ENCODE peak calls at places on chromosome 9, in six cellular contexts. K is ovary; N is gastrocnemius medialis; R is CD8-positive, alpha-beta T cell; V is brain microvascular endothelial cell; C is transverse colon. J is an unnamed sample. For H3K36me3, the result is how much of the 10 kb centered on the place peaks cover.

GRCh38 chr9:76463211-76463610 is 4.2 kb downstream of the GCNT1 start:
- DNase-seq in C (no peak), N (no peak), V (no peak), R (no peak), K (no peak), J (peak)

GRCh38 chr9:116629700-116630099 is 57.4 kb upstream of the TRIM32 start:
- DNase-seq in C (no peak), R (no peak), K (no peak), V (no peak), N (no peak), J (no peak)

GRCh38 chr9:93187047-93187446 is 3.1 kb downstream of the WNK2 start:
- DNase-seq in V (no peak), R (no peak), C (no peak), K (no peak), N (no peak), J (no peak)

GRCh38 chr9:116383133-116383532 is 229.5 kb downstream of the PAPPA start:
- DNase-seq in K (no peak), N (no peak), V (no peak), R (no peak), C (no peak), J (no peak)

GRCh38 chr9:31790720-31791119 is 593.7 kb upstream of the ACO1 start:
- DNase-seq in C (no peak), K (no peak), V (no peak), N (no peak), R (no peak), J (no peak)

GRCh38 chr9:127397722-127398647 is 1.0 kb downstream of the SLC2A8 start:
- DNase-seq in N (peak), C (peak), K (peak), R (peak), V (peak), J (peak)

GRCh38 chr9:68749579-68750159 is 44.6 kb downstream of the PIP5K1B start:
- DNase-seq in N (no peak), K (no peak), C (no peak), R (no peak), V (no peak), J (no peak)

GRCh38 chr9:94554439-94555331 is at the start of gene PCAT7:
- DNase-seq in R (no peak), C (peak), V (peak), N (no peak), K (no peak), J (peak)

GRCh38 chr9:73081979-73082657 is 69.5 kb upstream of the ANXA1 start:
- DNase-seq in K (no peak), V (peak), C (no peak), N (no peak), R (no peak), J (peak)

GRCh38 chr9:4313144-4313543 is 13.3 kb upstream of the GLIS3 start:
- DNase-seq in V (no peak), C (no peak), N (no peak), R (no peak), K (no peak), J (no peak)

GRCh38 chr9:123338710-123339665 is 17.0 kb upstream of the CRB2 start:
- DNase-seq in C (peak), N (no peak), V (peak), K (no peak), R (peak), J (peak)

GRCh38 chr9:12723409-12724028 is 30.3 kb downstream of the TYRP1 start:
- DNase-seq in V (no peak), N (no peak), R (no peak), K (no peak), C (no peak), J (no peak)

GRCh38 chr9:5886114-5886939 is 4.4 kb upstream of the MLANA start:
- DNase-seq in N (peak), R (peak), K (peak), C (peak), V (peak), J (peak)

GRCh38 chr9:134358026-134358967 is 32.0 kb downstream of the RXRA start:
- DNase-seq in C (no peak), K (peak), N (no peak), R (no peak), V (no peak), J (no peak)

GRCh38 chr9:111926421-111926875 is 29.8 kb downstream of the UGCG start:
- DNase-seq in C (peak), K (no peak), V (peak), R (peak), N (no peak), J (peak)

GRCh38 chr9:26670052-26670640 is 222.5 kb downstream of the CAAP1 start:
- DNase-seq in K (no peak), C (no peak), N (no peak), V (no peak), R (no peak), J (no peak)

GRCh38 chr9:129823163-129823933 is 588 bp downstream of the TOR1A start:
- DNase-seq in R (peak), K (no peak), N (no peak), V (no peak), C (no peak), J (peak)

GRCh38 chr9:81314525-81314924 is 374.8 kb downstream of the TLE1 start:
- DNase-seq in V (no peak), C (no peak), R (no peak), K (no peak), N (no peak), J (no peak)

GRCh38 chr9:71663216-71663615 is 105.1 kb downstream of the CEMIP2 start:
- DNase-seq in K (no peak), V (no peak), R (no peak), N (no peak), C (no peak), J (no peak)

GRCh38 chr9:14326264-14326826 is 12.4 kb upstream of the NFIB start:
- DNase-seq in N (peak), C (no peak), V (peak), R (no peak), K (no peak), J (no peak)

GRCh38 chr9:5113994-5114748 is 71.3 kb downstream of the INSL6 start:
- DNase-seq in C (no peak), V (no peak), R (no peak), K (no peak), N (no peak), J (peak)

GRCh38 chr9:88988796-88989641 is 2.2 kb upstream of the S1PR3 start:
- DNase-seq in R (no peak), K (no peak), V (no peak), C (no peak), N (no peak), J (no peak)

GRCh38 chr9:129400001-129400970 is 220.6 kb downstream of the C9orf50 start:
- DNase-seq in N (no peak), V (no peak), C (no peak), K (no peak), R (no peak), J (no peak)

GRCh38 chr9:23342296-23342695 is 483.7 kb downstream of the ELAVL2 start:
- DNase-seq in R (no peak), C (no peak), V (no peak), K (no peak), N (no peak), J (no peak)

GRCh38 chr9:105656131-105656921 is 5.9 kb upstream of the TAL2 start:
- DNase-seq in V (no peak), K (peak), R (peak), C (peak), N (peak), J (peak)
- TF ChIP-seq CTCF in V (no peak), K (no peak), R (no peak), C (no peak), N (peak), J (peak)

GRCh38 chr9:131575946-131576853 is 30.9 kb downstream of the PRRT1B start:
- DNase-seq in C (no peak), K (no peak), N (no peak), R (no peak), V (no peak), J (no peak)

GRCh38 chr9:131579789-131580211 is 34.5 kb downstream of the PRRT1B start:
- DNase-seq in N (no peak), R (no peak), V (no peak), C (no peak), K (no peak), J (no peak)

GRCh38 chr9:131577005-131578000 is 32.0 kb downstream of the PRRT1B start:
- DNase-seq in V (no peak), K (no peak), R (no peak), C (no peak), N (no peak), J (no peak)

GRCh38 chr9:131578778-131579504 is 33.6 kb downstream of the PRRT1B start:
- DNase-seq in K (peak), N (no peak), V (no peak), C (peak), R (peak), J (peak)

DNA sequence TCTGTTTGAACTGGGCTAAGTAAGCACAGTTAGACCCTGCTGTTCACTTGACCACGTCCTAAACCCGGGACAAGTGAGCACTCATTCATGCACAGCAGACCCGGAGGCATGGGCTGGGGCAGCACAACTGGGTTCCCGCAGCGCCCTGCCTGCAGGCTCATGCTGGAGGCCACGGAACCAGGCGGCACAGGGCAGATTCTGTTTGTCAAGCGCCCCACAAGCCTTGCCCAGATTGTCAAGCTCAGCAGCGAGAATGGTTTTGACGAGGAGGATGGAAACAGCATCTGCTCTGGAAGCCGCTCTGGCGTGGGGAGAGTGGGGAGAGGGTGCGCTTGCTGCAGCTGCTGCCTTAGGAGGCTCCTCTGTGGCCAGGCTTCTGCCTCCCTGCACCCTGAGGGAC is 32.7 kb downstream of the PRRT1B start:
- DNase-seq in R (no peak), N (no peak), C (no peak), V (no peak), K (no peak), J (no peak)
- H3K36me3 ChIP-seq in R (under half), N (half or more), C (under half), V (under half), K (under half), J (half or more)

GRCh38 chr9:119907056-119907455 is 537.8 kb upstream of the BRINP1 start:
- DNase-seq in C (no peak), N (no peak), V (no peak), K (no peak), R (no peak), J (no peak)

GRCh38 chr9:119902611-119903010 is 533.4 kb upstream of the BRINP1 start:
- DNase-seq in K (no peak), R (no peak), N (no peak), C (no peak), V (no peak), J (no peak)

DNA sequence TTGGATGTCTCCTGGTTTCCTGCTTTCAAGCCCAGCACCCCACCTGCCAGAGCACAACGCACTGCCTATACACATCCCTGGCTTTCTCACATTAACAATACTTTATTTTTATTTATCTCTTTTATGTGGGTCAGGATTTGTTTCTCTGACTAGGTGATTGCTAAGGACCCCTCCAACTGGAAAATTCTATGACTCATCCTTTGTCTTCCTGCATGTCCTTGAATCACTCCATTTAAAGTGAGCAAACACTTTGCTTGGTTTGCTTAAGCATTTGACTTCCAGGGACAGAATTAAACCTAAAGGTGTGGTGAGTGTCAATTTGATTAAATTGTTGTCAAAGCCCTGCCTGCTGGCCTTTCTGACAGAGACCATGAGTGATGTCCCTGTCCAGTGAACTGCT is 536.5 kb upstream of the BRINP1 start:
- DNase-seq in N (no peak), C (no peak), K (no peak), R (no peak), V (no peak), J (no peak)
- TF ChIP-seq CTCF in N (no peak), C (no peak), K (no peak), R (no peak), V (no peak), J (no peak)

GRCh38 chr9:136218271-136218670 is 13.3 kb upstream of the LHX3 start:
- DNase-seq in N (no peak), V (no peak), R (no peak), C (no peak), K (no peak), J (no peak)
- H3K36me3 ChIP-seq in N (half or more), V (under half), R (under half), C (under half), K (under half), J (under half)

GRCh38 chr9:137211532-137211931 is 6.0 kb downstream of the NDOR1 start:
- DNase-seq in N (no peak), V (no peak), K (no peak), C (no peak), R (no peak), J (no peak)

GRCh38 chr9:137212520-137212919 is 7.0 kb downstream of the NDOR1 start:
- DNase-seq in R (no peak), V (no peak), C (no peak), N (no peak), K (no peak), J (no peak)

GRCh38 chr9:137214620-137215019 is 7.4 kb downstream of the RNF208 start:
- DNase-seq in C (no peak), R (no peak), V (no peak), K (no peak), N (no peak), J (no peak)

GRCh38 chr9:137215196-137215986 is 6.6 kb downstream of the RNF208 start:
- DNase-seq in N (no peak), K (no peak), C (no peak), R (no peak), V (no peak), J (no peak)

DNA sequence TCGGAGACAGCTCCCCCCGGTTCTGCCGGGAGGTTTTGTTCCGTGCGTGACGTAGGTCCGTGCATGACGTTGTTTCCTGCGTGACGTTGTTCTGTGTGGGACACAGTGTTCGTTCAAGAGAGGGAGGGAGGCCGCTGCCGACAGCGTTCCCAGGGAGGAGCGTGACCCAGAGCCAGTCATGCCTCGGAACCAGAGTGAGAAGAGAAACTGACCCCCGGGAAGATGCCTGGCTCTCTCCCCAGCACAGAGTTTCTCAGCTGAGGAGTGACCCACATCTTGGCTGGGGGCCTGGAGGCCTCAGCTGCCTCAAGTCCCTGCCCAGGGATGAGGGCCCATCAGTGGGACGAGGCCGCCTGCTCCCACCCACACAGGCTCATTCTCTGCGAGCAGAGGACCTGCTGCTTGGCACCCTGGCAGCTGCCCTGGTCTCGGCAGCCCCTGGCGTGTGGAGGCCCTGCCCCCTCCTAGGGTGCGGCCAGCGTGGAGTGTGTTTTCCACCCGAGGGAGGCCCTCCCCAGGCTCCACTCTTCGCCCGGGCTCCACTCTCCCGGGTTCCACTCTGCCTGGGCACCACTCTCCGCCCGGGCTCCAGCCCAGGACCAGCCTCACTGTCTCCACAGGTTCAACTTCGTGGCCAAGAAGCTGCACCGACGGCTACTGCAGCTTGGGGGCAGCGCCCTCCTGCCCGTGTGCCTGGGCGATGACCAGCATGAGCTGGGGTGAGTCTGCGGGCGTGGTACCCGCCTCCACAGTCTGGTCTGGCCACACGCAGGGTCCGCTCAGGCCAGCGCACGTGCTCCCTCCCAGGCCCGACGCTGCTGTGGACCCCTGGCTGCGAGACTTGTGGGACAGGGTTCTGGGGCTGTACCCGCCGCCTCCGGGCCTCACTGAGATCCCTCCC is 7.9 kb downstream of the NDOR1 start:
- DNase-seq in N (no peak), R (no peak), V (no peak), K (no peak), C (no peak), J (no peak)
- TF ChIP-seq CTCF in N (no peak), R (no peak), V (peak), K (no peak), C (no peak), J (peak)

GRCh38 chr9:99226054-99226453 is 4.0 kb downstream of the SEC61B start:
- DNase-seq in V (no peak), K (no peak), C (no peak), R (no peak), N (no peak), J (no peak)

GRCh38 chr9:99221623-99222415 is at the start of the genes ALG2 and SEC61B:
- DNase-seq in C (peak), N (peak), K (peak), V (peak), R (peak), J (peak)

GRCh38 chr9:99224445-99224844 is 2.4 kb downstream of the SEC61B start:
- DNase-seq in R (no peak), K (no peak), C (no peak), N (no peak), V (no peak), J (no peak)

GRCh38 chr9:99222416-99223280 is 566 bp downstream of the SEC61B start:
- DNase-seq in R (no peak), K (no peak), N (no peak), V (peak), C (no peak), J (no peak)

GRCh38 chr9:99221266-99221622 is 498 bp downstream of the ALG2 start:
- DNase-seq in N (no peak), C (no peak), R (no peak), V (no peak), K (no peak), J (no peak)
- H3K36me3 ChIP-seq in N (under half), C (under half), R (under half), V (under half), K (under half), J (under half)

GRCh38 chr9:96453625-96454024 is 3.7 kb downstream of the HABP4 start:
- DNase-seq in R (no peak), K (no peak), V (peak), C (no peak), N (no peak), J (no peak)
- TF ChIP-seq CTCF in R (no peak), K (no peak), V (peak), C (peak), N (peak), J (peak)

DNA sequence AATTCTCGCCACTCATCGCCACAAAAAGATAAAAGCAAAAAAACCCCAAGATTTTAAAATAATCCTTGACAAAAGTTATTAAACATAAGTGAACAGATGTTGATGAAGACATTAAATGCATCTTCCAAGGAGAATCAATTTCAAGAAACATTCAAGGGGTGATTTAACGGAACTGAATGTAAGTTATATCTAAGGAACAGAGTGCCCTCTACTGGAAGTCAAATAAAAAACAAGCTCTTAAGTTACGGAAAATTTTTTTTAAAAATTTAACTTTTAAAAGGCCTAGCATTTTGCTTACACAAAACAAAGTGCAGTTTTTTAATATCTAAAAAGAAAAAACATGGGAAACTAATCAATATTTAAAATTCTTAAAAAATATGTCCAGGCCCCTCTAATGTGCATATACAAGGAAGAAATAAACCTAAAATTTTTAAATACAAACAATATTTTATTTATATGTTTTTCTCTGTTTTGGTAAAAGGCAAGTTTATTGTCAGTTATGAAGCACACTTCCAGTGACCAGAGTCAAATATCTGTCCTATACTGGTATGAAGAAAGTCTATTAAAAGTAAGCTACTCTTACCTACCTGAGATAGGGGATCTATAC is 28.0 kb downstream of the TEX10 start:
- DNase-seq in R (no peak), K (no peak), V (no peak), N (no peak), C (no peak), J (no peak)
- H3K36me3 ChIP-seq in R (under half), K (under half), V (under half), N (under half), C (under half), J (under half)

GRCh38 chr9:17018540-17019196 is 116.2 kb upstream of the CNTLN start:
- DNase-seq in C (no peak), N (no peak), V (no peak), R (no peak), K (no peak), J (no peak)

GRCh38 chr9:17019398-17019797 is 115.4 kb upstream of the CNTLN start:
- DNase-seq in C (no peak), K (no peak), R (no peak), V (no peak), N (no peak), J (no peak)

GRCh38 chr9:17024129-17024528 is 110.7 kb upstream of the CNTLN start:
- DNase-seq in V (no peak), K (no peak), N (no peak), C (no peak), R (no peak), J (no peak)

GRCh38 chr9:17018001-17018491 is 116.8 kb upstream of the CNTLN start:
- DNase-seq in C (no peak), K (peak), V (peak), N (peak), R (no peak), J (no peak)

GRCh38 chr9:17021379-17021970 is 113.4 kb upstream of the CNTLN start:
- DNase-seq in K (no peak), N (no peak), C (no peak), V (no peak), R (no peak), J (no peak)
- TF ChIP-seq CTCF in K (no peak), N (no peak), C (no peak), V (no peak), R (no peak), J (no peak)